ENCODE peak calls at places on chromosome 11, in nine cellular contexts. H is SJSA1; T is uterus; X is tibial nerve; Y is NCI-H2081; I is activated CD4-positive, alpha-beta T cell treated with anti-CD3 and anti-CD28 coated beads for 24 hours; O is RWPE1; S is activated effector memory CD4-positive, alpha-beta T cell treated with anti-CD3 and anti-CD28 coated beads, Interleukin-2, amount 50 U/mL, for 16 hours; N is substantia nigra. V is an unnamed sample.

GRCh38 chr11:85826096-85826855 is 15.3 kb upstream of the SYTL2 start:
- DNase-seq in H (no peak), T (peak), X (no peak), Y (no peak), I (no peak), O (peak), S (no peak), N (peak), V (no peak)

GRCh38 chr11:72921028-72921716 is 107.0 kb downstream of the ATG16L2 start:
- DNase-seq in H (no peak), T (no peak), X (no peak), Y (no peak), I (no peak), O (no peak), S (no peak), N (no peak), V (no peak)

GRCh38 chr11:61749607-61750217 is 2.7 kb upstream of the MYRF start:
- DNase-seq in H (no peak), T (no peak), X (no peak), Y (no peak), I (no peak), O (no peak), S (no peak), N (peak), V (no peak)

GRCh38 chr11:71251159-71251721 is 1.1 kb downstream of the SHANK2 start:
- DNase-seq in H (no peak), T (no peak), X (no peak), Y (no peak), I (no peak), O (peak), S (no peak), N (no peak), V (no peak)

GRCh38 chr11:119015054-119015611 is 3.0 kb downstream of the RPS25 start:
- DNase-seq in H (no peak), T (no peak), X (no peak), Y (no peak), I (no peak), O (no peak), S (no peak), N (no peak), V (no peak)

GRCh38 chr11:2885017-2885675 is 429 bp downstream of the CDKN1C start:
- DNase-seq in H (peak), T (peak), X (no peak), Y (no peak), I (no peak), O (no peak), S (peak), N (peak), V (no peak)

GRCh38 chr11:74575999-74576398 is 16.4 kb upstream of the POLD3 start:
- DNase-seq in H (no peak), T (no peak), X (no peak), Y (no peak), I (no peak), O (no peak), S (no peak), N (no peak), V (no peak)

GRCh38 chr11:44112083-44112865 is 16.8 kb downstream of the EXT2 start:
- DNase-seq in H (no peak), T (peak), X (no peak), Y (peak), I (no peak), O (peak), S (no peak), N (no peak), V (peak)

GRCh38 chr11:45917286-45917622 is 423 bp downstream of the PEX16 start:
- DNase-seq in H (no peak), T (no peak), X (no peak), Y (no peak), I (no peak), O (no peak), S (no peak), N (no peak), V (no peak)

GRCh38 chr11:66318576-66318970 is 1.7 kb upstream of the CD248 start:
- DNase-seq in H (no peak), T (peak), X (no peak), Y (no peak), I (no peak), O (no peak), S (no peak), N (no peak), V (no peak)

GRCh38 chr11:61555051-61555969 is 25.6 kb downstream of the SYT7 start:
- DNase-seq in H (no peak), T (no peak), X (no peak), Y (no peak), I (no peak), O (no peak), S (no peak), N (no peak), V (no peak)

V was measured in NCI-H1694.